ENCODE peak calls at places on chromosomes 2 and 18, in four cellular contexts. One of them, this sample, is unnamed.
A peak's percentile ranks its signal among the peaks of the same experiment; 100 is the strongest.

GRCh38 chr18:77145364-77145901 is 12.8 kb upstream of the MBP start:
- DNase-seq in GM12878: no peak
- DNase-seq in K562: no peak
- DNase-seq in HepG2: no peak
- DNase-seq in this sample: no peak

GRCh38 chr18:24915547-24915946 is 436.4 kb downstream of the ZNF521 start:
- DNase-seq in HepG2: no peak
- DNase-seq in GM12878: no peak
- DNase-seq in K562: no peak
- DNase-seq in this sample: no peak

GRCh38 chr2:238296638-238297457 is 8.4 kb upstream of the PER2 start:
- DNase-seq in K562: no peak
- DNase-seq in HepG2: no peak
- DNase-seq in GM12878: no peak
- DNase-seq in this sample: no peak

GRCh38 chr18:58241877-58242276 is 197.9 kb downstream of the NEDD4L start:
- DNase-seq in K562: no peak
- DNase-seq in HepG2: no peak
- DNase-seq in GM12878: no peak
- DNase-seq in this sample: no peak

GRCh38 chr2:179850188-179850587 is 11.2 kb downstream of the ZNF385B start:
- DNase-seq in HepG2: peak; percentile 5
- DNase-seq in GM12878: no peak
- DNase-seq in K562: no peak
- DNase-seq in this sample: no peak

GRCh38 chr2:126658910-126659613 is 3.1 kb downstream of the GYPC start:
- DNase-seq in GM12878: peak; percentile 56
- DNase-seq in HepG2: no peak
- DNase-seq in K562: peak; percentile 45
- DNase-seq in this sample: no peak

GRCh38 chr2:209307161-209308001 is 116.5 kb upstream of the MAP2 start:
- DNase-seq in K562: no peak
- DNase-seq in GM12878: no peak
- DNase-seq in HepG2: no peak
- DNase-seq in this sample: peak; percentile 51

GRCh38 chr2:85750509-85751299 is 3.1 kb upstream of the ATOH8 start:
- DNase-seq in HepG2: peak; percentile 70
- DNase-seq in K562: peak; percentile 71
- DNase-seq in GM12878: no peak
- DNase-seq in this sample: peak; percentile 83

GRCh38 chr2:158501301-158501700 is 44.5 kb downstream of the PKP4 start:
- DNase-seq in K562: no peak
- DNase-seq in GM12878: no peak
- DNase-seq in HepG2: no peak
- DNase-seq in this sample: no peak

GRCh38 chr2:164891460-164891859 is 49.8 kb upstream of the COBLL1 start:
- DNase-seq in HepG2: no peak
- DNase-seq in K562: no peak
- DNase-seq in GM12878: no peak
- DNase-seq in this sample: no peak

GRCh38 chr2:86383844-86384243 is 46.4 kb upstream of the REEP1 start:
- DNase-seq in K562: no peak
- DNase-seq in GM12878: no peak
- DNase-seq in HepG2: no peak
- DNase-seq in this sample: no peak

GRCh38 chr2:28420717-28421116 is 28.1 kb downstream of the FOSL2 start:
- DNase-seq in K562: no peak
- DNase-seq in GM12878: no peak
- DNase-seq in HepG2: no peak
- DNase-seq in this sample: no peak

GRCh38 chr2:28422903-28423741 is 30.5 kb downstream of the FOSL2 start:
- DNase-seq in K562: no peak
- DNase-seq in GM12878: no peak
- DNase-seq in HepG2: no peak
- DNase-seq in this sample: no peak

GRCh38 chr2:28427741-28428412 is 35.2 kb downstream of the FOSL2 start:
- DNase-seq in HepG2: no peak
- DNase-seq in GM12878: no peak
- DNase-seq in K562: no peak
- DNase-seq in this sample: no peak

GRCh38 chr2:28424799-28425492 is 32.3 kb downstream of the FOSL2 start:
- DNase-seq in K562: no peak
- DNase-seq in GM12878: no peak
- DNase-seq in HepG2: no peak
- DNase-seq in this sample: no peak

GRCh38 chr2:28423856-28424605 is 31.4 kb downstream of the FOSL2 start:
- DNase-seq in K562: no peak
- DNase-seq in HepG2: no peak
- DNase-seq in GM12878: no peak
- DNase-seq in this sample: no peak
- TF ChIP-seq ETV6 in K562: no peak
- TF ChIP-seq ETV6 in HepG2: no peak
- TF ChIP-seq ETV6 in GM12878: no peak
- TF ChIP-seq ETV6 in this sample: no peak

GRCh38 chr2:155727097-155727906 is 605.2 kb downstream of the NR4A2 start:
- DNase-seq in HepG2: no peak
- DNase-seq in K562: no peak
- DNase-seq in GM12878: no peak
- DNase-seq in this sample: no peak

DNA sequence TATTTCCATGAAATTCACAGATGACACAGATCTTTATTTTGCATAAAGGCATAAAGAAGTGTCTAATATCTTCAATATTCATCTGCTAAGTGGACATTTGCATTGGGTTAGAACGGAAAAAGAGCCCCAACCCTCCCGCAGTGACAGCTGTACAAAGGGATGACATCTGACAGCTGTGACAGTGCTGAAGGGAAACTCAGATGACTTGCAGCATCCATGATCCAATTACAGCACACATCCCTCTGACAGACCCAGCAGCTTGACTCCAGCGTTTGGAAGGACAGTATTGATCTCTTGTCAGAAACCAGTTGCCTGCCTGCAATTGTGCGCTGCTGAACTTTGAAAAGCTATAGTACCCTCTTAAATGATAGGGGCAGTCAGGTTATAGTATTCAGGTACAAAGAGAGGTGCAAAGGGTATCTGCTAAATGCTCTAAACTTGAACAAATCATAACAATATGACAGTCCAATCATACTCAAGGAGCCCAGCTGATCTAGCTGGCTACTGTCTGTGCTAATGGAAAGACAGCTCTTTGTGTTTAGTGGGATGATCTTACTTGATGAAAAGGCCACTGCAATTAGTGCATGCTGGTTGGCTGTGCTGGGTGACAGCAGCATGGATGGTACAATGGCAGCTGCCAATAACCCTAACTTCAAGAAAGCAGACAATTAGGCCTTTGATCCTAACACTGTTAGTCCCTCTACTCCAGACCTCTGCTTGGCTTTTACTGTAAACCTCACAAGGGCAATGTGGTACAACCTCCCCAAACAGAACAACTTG is 599.2 kb downstream of the NR4A2 start:
- DNase-seq in GM12878: no peak
- DNase-seq in HepG2: no peak
- DNase-seq in K562: no peak
- DNase-seq in this sample: no peak
- TF ChIP-seq ETV6 in GM12878: no peak
- TF ChIP-seq ETV6 in HepG2: no peak
- TF ChIP-seq ETV6 in K562: no peak
- TF ChIP-seq ETV6 in this sample: no peak

GRCh38 chr2:8676191-8676914 is 5.5 kb upstream of the ID2 start:
- DNase-seq in HepG2: no peak
- DNase-seq in GM12878: no peak
- DNase-seq in K562: no peak
- DNase-seq in this sample: peak; percentile 48
- TF ChIP-seq ETV6 in HepG2: no peak
- TF ChIP-seq ETV6 in GM12878: no peak
- TF ChIP-seq ETV6 in K562: no peak
- TF ChIP-seq ETV6 in this sample: no peak

GRCh38 chr2:115825912-115826311 is 1383.5 kb downstream of the DPP10 start:
- DNase-seq in HepG2: no peak
- DNase-seq in K562: no peak
- DNase-seq in GM12878: no peak
- DNase-seq in this sample: no peak
- TF ChIP-seq ETV6 in HepG2: no peak
- TF ChIP-seq ETV6 in K562: no peak
- TF ChIP-seq ETV6 in GM12878: no peak
- TF ChIP-seq ETV6 in this sample: no peak

GRCh38 chr2:44838116-44838790 is 103.2 kb upstream of the SIX3 start:
- DNase-seq in GM12878: no peak
- DNase-seq in HepG2: no peak
- DNase-seq in K562: no peak
- DNase-seq in this sample: no peak

GRCh38 chr2:44836174-44836573 is 105.3 kb upstream of the SIX3 start:
- DNase-seq in GM12878: peak; percentile 81
- DNase-seq in K562: no peak
- DNase-seq in HepG2: no peak
- DNase-seq in this sample: no peak

GRCh38 chr2:44839370-44839769 is 102.1 kb upstream of the SIX3 start:
- DNase-seq in K562: no peak
- DNase-seq in HepG2: no peak
- DNase-seq in GM12878: no peak
- DNase-seq in this sample: no peak

GRCh38 chr2:44834656-44835055 is 106.8 kb upstream of the SIX3 start:
- DNase-seq in GM12878: no peak
- DNase-seq in K562: no peak
- DNase-seq in HepG2: no peak
- DNase-seq in this sample: no peak

GRCh38 chr2:44836916-44837315 is 104.6 kb upstream of the SIX3 start:
- DNase-seq in GM12878: no peak
- DNase-seq in K562: no peak
- DNase-seq in HepG2: no peak
- DNase-seq in this sample: no peak
- TF ChIP-seq ETV6 in GM12878: no peak
- TF ChIP-seq ETV6 in K562: no peak
- TF ChIP-seq ETV6 in HepG2: no peak
- TF ChIP-seq ETV6 in this sample: no peak